ENCODE peak calls at places on chromosomes 12 and 14, in ten cellular contexts. V is foreskin fibroblast; B is activated B cell treated with CpG ODN at 0.5 μM for 24 hours; G is fibroblast of lung; M is A549; L is ovary; F is nephron progenitor cell; P is GM12865; E is foreskin keratinocyte; J is CD8-positive, alpha-beta T cell. I is an unnamed sample.
A peak's percentile ranks its signal among the peaks of the same experiment; 100 is the strongest.

GRCh38 chr12:104571328-104571727 is 114.6 kb downstream of the CHST11 start:
- DNase-seq in P (peak; percentile 81), E (no peak), L (no peak), V (no peak), M (no peak), G (no peak), F (no peak), J (no peak), B (no peak), I (no peak)

GRCh38 chr14:93857500-93857899 is 69.2 kb upstream of the PRIMA1 start:
- DNase-seq in V (no peak), P (no peak), J (no peak), E (no peak), M (no peak), B (no peak), F (peak; percentile 35), L (no peak), G (no peak), I (no peak)

GRCh38 chr12:109309441-109310246 is 560 bp upstream of the FOXN4 start:
- DNase-seq in M (no peak), G (no peak), E (no peak), V (no peak), J (no peak), P (no peak), F (peak; percentile 61), L (no peak), B (no peak), I (peak; percentile 29)

GRCh38 chr12:46908236-46908935 is 82.6 kb upstream of the SLC38A4 start:
- DNase-seq in V (peak; percentile 40), P (no peak), G (peak; percentile 43), J (no peak), E (peak; percentile 84), F (no peak), M (no peak), B (no peak), L (no peak), I (no peak)

GRCh38 chr12:53160673-53161072 is 19.8 kb upstream of the ZNF740 start:
- DNase-seq in F (no peak), G (no peak), B (no peak), J (no peak), M (no peak), E (no peak), P (no peak), V (no peak), L (no peak), I (no peak)

GRCh38 chr12:93029091-93029490 is 100.0 kb upstream of the EEA1 start:
- DNase-seq in P (no peak), M (no peak), B (no peak), L (no peak), E (no peak), J (no peak), G (no peak), F (no peak), V (no peak), I (no peak)

GRCh38 chr12:124273630-124274029 is 21.3 kb upstream of the RFLNA start:
- DNase-seq in V (peak; percentile 22), L (no peak), E (peak; percentile 71), F (no peak), G (peak; percentile 39), J (no peak), B (no peak), P (peak; percentile 66), M (peak; percentile 66), I (no peak)

GRCh38 chr12:6201199-6201608 is 1.0 kb downstream of the CD9 start:
- DNase-seq in J (no peak), G (no peak), E (no peak), B (no peak), P (no peak), F (no peak), M (peak; percentile 68), L (no peak), V (no peak), I (no peak)

GRCh38 chr12:6943719-6944380 is at the start of the genes C12orf57 and RNU7-1:
- DNase-seq in G (peak; percentile 90), P (peak; percentile 97), B (peak; percentile 73), E (peak; percentile 92), L (peak; percentile 82), J (no peak), F (peak; percentile 64), V (peak; percentile 89), M (peak; percentile 94), I (peak; percentile 64)

GRCh38 chr12:48954781-48955501 is 2.3 kb downstream of the ARF3 start:
- DNase-seq in F (no peak), L (no peak), P (no peak), J (no peak), B (no peak), V (no peak), G (no peak), M (no peak), E (no peak), I (no peak)

GRCh38 chr14:54188036-54188666 is 208.7 kb upstream of the CDKN3 start:
- DNase-seq in J (no peak), P (no peak), M (no peak), B (no peak), G (no peak), E (no peak), F (peak; percentile 22), L (no peak), V (no peak), I (no peak)

GRCh38 chr14:53493895-53494294 is 340.8 kb upstream of the DDHD1 start:
- DNase-seq in E (no peak), V (no peak), P (no peak), M (no peak), L (no peak), G (no peak), J (no peak), F (no peak), B (no peak), I (no peak)

GRCh38 chr14:105099778-105100177 is 34.5 kb upstream of the GPR132 start:
- DNase-seq in P (peak; percentile 14), V (no peak), L (no peak), G (no peak), J (no peak), F (no peak), M (no peak), E (no peak), B (no peak), I (no peak)

GRCh38 chr12:6632026-6632978 is 3.5 kb downstream of the LPAR5 start:
- DNase-seq in F (no peak), V (no peak), B (peak; percentile 51), M (no peak), L (no peak), G (no peak), J (peak; percentile 46), P (peak; percentile 92), E (no peak), I (no peak)

GRCh38 chr12:108145011-108145410 is 15.9 kb downstream of the WSCD2 start:
- DNase-seq in B (no peak), P (no peak), J (no peak), E (no peak), G (no peak), L (no peak), F (no peak), V (no peak), M (no peak), I (no peak)
- TF ChIP-seq CTCF in B (no peak), P (no peak), J (no peak), E (no peak), G (no peak), L (no peak), F (no peak), V (no peak), M (no peak), I (no peak)

DNA sequence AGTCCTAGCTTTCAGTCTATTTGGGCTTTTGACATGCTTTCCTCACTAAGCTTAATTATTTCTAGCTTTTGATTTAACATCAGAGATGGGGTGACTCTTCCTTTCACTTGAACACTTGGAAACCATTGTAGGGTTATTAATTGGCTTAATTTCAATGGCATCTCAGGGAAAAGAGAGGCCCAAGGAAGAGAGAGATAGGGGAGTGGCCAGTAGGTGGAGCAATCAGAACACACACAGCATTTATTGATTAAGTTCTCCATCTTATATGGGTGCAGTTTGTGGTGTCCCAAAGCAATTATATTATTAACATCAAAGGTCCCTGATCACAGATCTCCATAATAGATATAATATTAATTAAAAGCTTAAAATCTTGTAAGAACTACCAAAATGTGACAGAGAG is 1466.1 kb upstream of the SEL1L start:
- DNase-seq in J (no peak), V (no peak), M (no peak), F (no peak), P (no peak), E (no peak), G (no peak), L (no peak), B (no peak), I (no peak)
- TF ChIP-seq CTCF in J (no peak), V (peak; percentile 49), M (no peak), F (no peak), P (no peak), E (peak; percentile 57), G (peak; percentile 41), L (no peak), B (no peak), I (peak; percentile 35)

DNA sequence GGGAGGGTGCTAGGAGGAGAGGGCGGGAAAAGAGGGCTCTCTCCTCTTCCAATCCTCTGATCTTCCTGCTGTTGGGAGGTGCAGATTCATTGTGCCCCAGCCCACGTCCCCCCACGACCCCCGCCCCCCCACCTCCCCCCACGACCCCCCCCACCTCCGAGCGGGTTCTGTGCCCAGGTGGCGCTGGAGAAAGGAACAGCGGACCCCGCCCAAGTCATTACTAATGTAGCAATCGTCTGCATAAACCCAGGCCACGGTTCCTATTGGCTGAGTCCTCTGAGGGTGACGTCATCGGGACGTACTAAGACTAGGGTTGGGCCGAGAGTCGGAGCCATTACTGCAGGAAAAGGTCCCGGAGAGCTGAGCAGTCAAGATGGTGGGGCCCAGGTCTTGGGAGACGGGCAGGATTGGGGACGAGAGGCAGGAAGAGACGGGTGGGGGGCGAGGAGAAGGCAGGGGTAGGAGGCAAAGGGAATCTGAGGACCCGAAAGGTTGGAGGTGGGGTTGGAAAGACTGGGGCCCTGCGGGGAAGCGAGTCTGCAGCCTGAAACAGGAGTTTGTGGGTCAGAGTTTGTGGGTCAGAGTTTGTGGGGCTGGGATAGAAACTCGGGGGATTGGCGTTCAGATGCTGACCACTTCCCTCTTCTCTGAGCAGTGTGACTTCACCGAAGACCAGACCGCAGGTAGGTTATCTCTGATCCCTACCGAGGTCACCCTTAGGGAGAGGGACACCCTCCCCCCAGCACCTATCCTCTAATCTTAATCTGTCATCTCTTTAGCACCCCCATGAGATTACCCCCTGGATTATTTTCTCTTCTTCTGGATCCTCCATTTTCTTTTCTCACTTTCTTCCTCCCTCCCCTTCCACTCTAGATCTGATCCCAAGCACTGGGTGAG is at the start of gene MYL6:
- DNase-seq in V (peak; percentile 97), F (peak; percentile 87), G (peak; percentile 97), B (peak; percentile 70), P (peak; percentile 98), E (peak; percentile 87), J (peak; percentile 90), M (peak; percentile 98), L (peak; percentile 94), I (peak; percentile 79)
- TF ChIP-seq CTCF in V (no peak), F (no peak), G (no peak), B (no peak), P (no peak), E (no peak), J (no peak), M (no peak), L (peak; percentile 9), I (no peak)

DNA sequence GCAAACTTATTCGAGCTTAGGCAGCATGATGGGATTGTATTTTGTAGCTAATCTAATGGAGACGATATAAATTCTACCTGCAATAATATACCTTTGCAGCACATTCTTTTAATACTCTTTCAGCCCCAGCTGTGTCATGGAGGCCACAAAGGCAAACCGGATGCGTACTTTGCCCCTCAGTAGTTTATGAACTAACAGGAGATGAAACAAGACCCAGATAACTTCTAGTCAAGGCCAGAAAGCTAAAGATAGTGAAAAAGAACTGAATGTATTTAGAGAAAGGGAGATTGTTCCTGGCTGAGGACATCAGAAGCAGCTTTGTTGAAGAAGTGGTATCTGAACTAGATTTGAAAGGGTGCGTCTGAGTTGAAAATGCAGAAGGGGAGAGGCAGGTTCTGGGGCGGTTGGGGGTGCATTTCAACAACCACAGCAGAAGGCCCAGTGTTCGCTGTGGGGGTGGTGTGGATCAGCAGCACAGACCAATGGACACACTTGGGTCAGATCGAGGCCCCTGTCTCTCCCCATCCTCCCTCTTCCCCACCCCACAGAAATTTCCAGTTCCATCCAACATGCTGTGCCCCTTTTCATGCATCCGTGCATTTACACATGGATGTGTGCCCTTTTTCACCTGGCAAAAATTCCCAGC is 2.0 kb downstream of the ZNF839 start:
- DNase-seq in E (no peak), F (no peak), B (no peak), M (no peak), J (no peak), L (no peak), G (no peak), P (no peak), V (no peak), I (no peak)
- TF ChIP-seq CTCF in E (no peak), F (no peak), B (no peak), M (no peak), J (no peak), L (no peak), G (no peak), P (no peak), V (no peak), I (no peak)

I was measured in progenitor cell of endocrine pancreas.